ENCODE peak calls at places on chromosomes 6 and 20, in six cellular contexts. D is upper lobe of right lung, E is aorta, L is kidney epithelial cell, A is BJ, K is left lung. J is an unnamed sample.

GRCh38 chr20:5770240-5770986 is 20.2 kb downstream of the SHLD1 start:
- DNase-seq in K (no peak), L (no peak), D (no peak), A (no peak), E (no peak), J (no peak)

GRCh38 chr20:36097331-36097730 is 57.2 kb upstream of the EPB41L1 start:
- DNase-seq in A (peak), E (no peak), D (no peak), K (no peak), L (no peak), J (no peak)

GRCh38 chr6:155024628-155025027 is 29.5 kb downstream of the TIAM2 start:
- DNase-seq in L (no peak), A (no peak), E (no peak), K (no peak), D (no peak), J (no peak)

GRCh38 chr6:91045152-91045551 is 458.3 kb upstream of the MAP3K7 start:
- DNase-seq in L (no peak), A (no peak), D (no peak), K (no peak), E (no peak), J (no peak)

GRCh38 chr6:132929141-132929540 is 114.8 kb downstream of the RPS12 start:
- DNase-seq in A (no peak), E (no peak), L (no peak), K (no peak), D (no peak), J (no peak)

GRCh38 chr6:52233975-52234823 is 10.1 kb downstream of the IL17F start:
- DNase-seq in L (peak), A (peak), D (no peak), E (no peak), K (no peak), J (peak)

GRCh38 chr6:20409427-20409971 is 7.8 kb downstream of the E2F3 start:
- DNase-seq in E (no peak), K (no peak), D (no peak), A (no peak), L (no peak), J (no peak)

GRCh38 chr6:24990944-24991747 is 55.4 kb upstream of the RIPOR2 start:
- DNase-seq in E (no peak), L (no peak), K (no peak), D (no peak), A (no peak), J (no peak)

GRCh38 chr20:31698803-31699718 is 23.6 kb downstream of the BCL2L1 start:
- DNase-seq in E (peak), A (peak), L (peak), K (peak), D (no peak), J (peak)

GRCh38 chr6:89895273-89895874 is 1.1 kb downstream of the GJA10 start:
- DNase-seq in L (peak), A (no peak), E (no peak), K (no peak), D (no peak), J (peak)

GRCh38 chr20:25461766-25462165 is 54.3 kb downstream of the GINS1 start:
- DNase-seq in E (peak), D (no peak), K (peak), A (no peak), L (no peak), J (no peak)

DNA sequence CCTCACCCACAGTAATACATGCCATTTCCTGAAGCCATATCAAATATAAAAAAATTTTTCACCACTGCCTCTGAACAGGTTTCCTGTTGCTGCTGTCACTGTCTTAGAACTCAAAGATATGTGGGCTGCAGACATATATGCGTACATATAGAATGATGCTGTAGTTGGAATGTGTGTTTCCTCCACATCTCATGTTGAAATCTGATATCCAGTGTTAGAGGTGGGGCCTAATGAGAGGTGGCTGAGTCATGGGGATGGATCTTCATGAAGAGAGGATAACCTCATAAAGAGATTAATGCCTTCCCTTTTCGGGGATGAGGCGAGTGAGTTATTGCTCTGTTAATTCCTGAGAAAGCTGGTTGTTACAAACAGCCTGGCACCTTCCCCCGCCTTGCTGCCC is 7.7 kb upstream of the SCP2D1 start:
- DNase-seq in L (no peak), D (no peak), K (no peak), A (no peak), E (no peak), J (no peak)
- H3K4me3 ChIP-seq in L (no peak), D (no peak), K (no peak), A (no peak), E (no peak), J (no peak)

DNA sequence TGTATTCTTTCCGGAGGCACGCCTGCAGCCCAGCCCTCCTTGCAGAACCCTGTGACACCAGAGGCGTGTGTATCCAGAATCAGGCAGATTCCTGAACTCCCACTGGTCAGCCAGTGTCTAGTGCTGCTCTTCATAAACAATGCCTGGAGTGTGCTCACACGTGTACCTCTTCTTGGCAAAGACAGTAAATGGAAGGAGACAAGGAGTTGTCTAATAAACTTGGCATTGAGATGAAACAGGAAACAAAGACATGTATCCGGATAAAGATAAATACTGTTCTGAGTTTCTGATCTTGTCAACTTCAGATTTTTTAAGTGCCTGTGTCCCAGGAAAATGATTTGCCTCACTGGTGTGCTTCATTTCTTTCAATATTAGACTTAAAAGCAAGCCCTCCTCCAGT is 1.7 kb downstream of the RPS6KA2 start:
- DNase-seq in K (no peak), L (no peak), D (no peak), E (no peak), A (no peak), J (no peak)
- H3K4me3 ChIP-seq in K (no peak), L (no peak), D (peak), E (no peak), A (no peak), J (peak)

GRCh38 chr6:96015791-96016776 is at the start of gene FUT9:
- DNase-seq in A (no peak), E (no peak), L (peak), D (no peak), K (no peak), J (no peak)
- H3K4me3 ChIP-seq in A (no peak), E (peak), L (peak), D (no peak), K (no peak), J (no peak)

GRCh38 chr20:19129306-19129705 is 83.1 kb upstream of the SLC24A3 start:
- DNase-seq in E (no peak), D (no peak), L (no peak), A (no peak), K (no peak), J (no peak)
- H3K4me3 ChIP-seq in E (no peak), D (no peak), L (no peak), A (no peak), K (no peak), J (no peak)

GRCh38 chr6:29011276-29011734 is 6.2 kb upstream of the ZNF311 start:
- DNase-seq in L (peak), A (no peak), D (no peak), E (peak), K (peak), J (no peak)
- H3K4me3 ChIP-seq in L (peak), A (peak), D (peak), E (peak), K (peak), J (peak)